ENCODE peak calls at places on chromosomes 13 and 19, in five cellular contexts. One of them, this sample, is unnamed.

GRCh38 chr13:49374585-49375290 is 69.1 kb downstream of the CAB39L start:
- DNase-seq in psoas muscle: no peak
- DNase-seq in stomach: no peak
- DNase-seq in uterus: no peak
- DNase-seq in coronary artery: no peak
- DNase-seq in this sample: no peak

GRCh38 chr13:44915962-44916361 is 73.3 kb downstream of the NUFIP1 start:
- DNase-seq in psoas muscle: no peak
- DNase-seq in stomach: no peak
- DNase-seq in uterus: no peak
- DNase-seq in coronary artery: no peak
- DNase-seq in this sample: no peak

GRCh38 chr13:48263196-48263595 is 30.2 kb downstream of the ITM2B start:
- DNase-seq in psoas muscle: no peak
- DNase-seq in stomach: no peak
- DNase-seq in uterus: no peak
- DNase-seq in coronary artery: no peak
- DNase-seq in this sample: no peak

GRCh38 chr13:52070929-52071523 is 46.5 kb downstream of the UTP14C start:
- DNase-seq in psoas muscle: no peak
- DNase-seq in stomach: no peak
- DNase-seq in uterus: no peak
- DNase-seq in coronary artery: no peak
- DNase-seq in this sample: no peak

GRCh38 chr19:46596008-46596407 is 5.1 kb upstream of the CALM3 start:
- DNase-seq in psoas muscle: no peak
- DNase-seq in stomach: no peak
- DNase-seq in uterus: no peak
- DNase-seq in coronary artery: no peak
- DNase-seq in this sample: no peak

GRCh38 chr19:294341-294818 is 3.2 kb upstream of the PLPP2 start:
- DNase-seq in psoas muscle: peak; percentile 38
- DNase-seq in stomach: peak; percentile 25
- DNase-seq in uterus: no peak
- DNase-seq in coronary artery: no peak
- DNase-seq in this sample: no peak

GRCh38 chr13:50075619-50076097 is 60.4 kb downstream of the KCNRG start:
- DNase-seq in psoas muscle: no peak
- DNase-seq in stomach: no peak
- DNase-seq in uterus: no peak
- DNase-seq in coronary artery: no peak
- DNase-seq in this sample: no peak

GRCh38 chr19:16945364-16945714 is 56.5 kb downstream of the F2RL3 start:
- DNase-seq in psoas muscle: no peak
- DNase-seq in stomach: no peak
- DNase-seq in uterus: no peak
- DNase-seq in coronary artery: no peak
- DNase-seq in this sample: no peak

GRCh38 chr19:45780448-45781281 is 1.6 kb downstream of the DMPK start:
- DNase-seq in psoas muscle: no peak
- DNase-seq in stomach: no peak
- DNase-seq in uterus: peak; percentile 52
- DNase-seq in coronary artery: no peak
- DNase-seq in this sample: no peak

GRCh38 chr13:91247768-91248167 is 99.7 kb upstream of the MIR17HG start:
- DNase-seq in psoas muscle: no peak
- DNase-seq in stomach: no peak
- DNase-seq in uterus: no peak
- DNase-seq in coronary artery: no peak
- DNase-seq in this sample: no peak

GRCh38 chr13:33132644-33133440 is 116.6 kb downstream of the KL start:
- DNase-seq in psoas muscle: no peak
- DNase-seq in stomach: no peak
- DNase-seq in uterus: no peak
- DNase-seq in coronary artery: no peak
- DNase-seq in this sample: no peak

GRCh38 chr13:40130871-40131636 is 475.6 kb downstream of the COG6 start:
- DNase-seq in psoas muscle: no peak
- DNase-seq in stomach: no peak
- DNase-seq in uterus: no peak
- DNase-seq in coronary artery: no peak
- DNase-seq in this sample: no peak

GRCh38 chr19:35378356-35378755 is 7.5 kb downstream of the GPR42 start:
- DNase-seq in psoas muscle: no peak
- DNase-seq in stomach: no peak
- DNase-seq in uterus: no peak
- DNase-seq in coronary artery: no peak
- DNase-seq in this sample: no peak

GRCh38 chr13:98816406-98816805 is 63.9 kb upstream of the SLC15A1 start:
- DNase-seq in psoas muscle: no peak
- DNase-seq in stomach: no peak
- DNase-seq in uterus: no peak
- DNase-seq in coronary artery: no peak
- DNase-seq in this sample: no peak

GRCh38 chr19:4851551-4852290 is 15.7 kb downstream of the PLIN3 start:
- DNase-seq in psoas muscle: peak; percentile 87
- DNase-seq in stomach: peak; percentile 72
- DNase-seq in uterus: peak; percentile 75
- DNase-seq in coronary artery: no peak
- DNase-seq in this sample: peak; percentile 72

GRCh38 chr19:45670670-45671453 is 2.8 kb downstream of the GIPR start:
- DNase-seq in psoas muscle: peak; percentile 80
- DNase-seq in stomach: peak; percentile 94
- DNase-seq in uterus: peak; percentile 33
- DNase-seq in coronary artery: no peak
- DNase-seq in this sample: peak; percentile 83

GRCh38 chr19:1251503-1252220 is 3.3 kb downstream of the MIDN start:
- DNase-seq in psoas muscle: peak; percentile 87
- DNase-seq in stomach: no peak
- DNase-seq in uterus: no peak
- DNase-seq in coronary artery: no peak
- DNase-seq in this sample: peak; percentile 79

GRCh38 chr13:79423801-79424642 is 18.0 kb upstream of the RBM26 start:
- DNase-seq in psoas muscle: no peak
- DNase-seq in stomach: no peak
- DNase-seq in uterus: no peak
- DNase-seq in coronary artery: no peak
- DNase-seq in this sample: no peak

GRCh38 chr19:18460313-18460712 is 22.4 kb upstream of the ISYNA1 start:
- DNase-seq in psoas muscle: peak; percentile 89
- DNase-seq in stomach: peak; percentile 63
- DNase-seq in uterus: peak; percentile 81
- DNase-seq in coronary artery: peak; percentile 91
- DNase-seq in this sample: no peak

GRCh38 chr19:6161271-6161850 is 25.9 kb downstream of the ACSBG2 start:
- DNase-seq in psoas muscle: no peak
- DNase-seq in stomach: no peak
- DNase-seq in uterus: peak; percentile 17
- DNase-seq in coronary artery: peak; percentile 69
- DNase-seq in this sample: no peak

GRCh38 chr19:6728346-6728745 is 7.9 kb upstream of the C3 start:
- DNase-seq in psoas muscle: no peak
- DNase-seq in stomach: no peak
- DNase-seq in uterus: no peak
- DNase-seq in coronary artery: no peak
- DNase-seq in this sample: no peak

GRCh38 chr19:7652061-7652641 is 15.2 kb downstream of the STXBP2 start:
- DNase-seq in psoas muscle: peak; percentile 90
- DNase-seq in stomach: peak; percentile 91
- DNase-seq in uterus: peak; percentile 79
- DNase-seq in coronary artery: peak; percentile 83
- DNase-seq in this sample: peak; percentile 85

GRCh38 chr19:16261584-16262370 is 62.8 kb upstream of the KLF2 start:
- DNase-seq in psoas muscle: no peak
- DNase-seq in stomach: no peak
- DNase-seq in uterus: no peak
- DNase-seq in coronary artery: no peak
- DNase-seq in this sample: no peak

GRCh38 chr19:33639034-33639681 is 17.4 kb downstream of the CHST8 start:
- DNase-seq in psoas muscle: no peak
- DNase-seq in stomach: no peak
- DNase-seq in uterus: no peak
- DNase-seq in coronary artery: peak; percentile 43
- DNase-seq in this sample: no peak

GRCh38 chr19:48490980-48491792 is 20.4 kb downstream of the LMTK3 start:
- DNase-seq in psoas muscle: peak; percentile 43
- DNase-seq in stomach: peak; percentile 56
- DNase-seq in uterus: peak; percentile 54
- DNase-seq in coronary artery: no peak
- DNase-seq in this sample: peak; percentile 50

GRCh38 chr13:29457299-29457698 is 138.2 kb downstream of the SLC7A1 start:
- DNase-seq in psoas muscle: no peak
- DNase-seq in stomach: no peak
- DNase-seq in uterus: no peak
- DNase-seq in coronary artery: no peak
- DNase-seq in this sample: no peak

GRCh38 chr13:32153056-32153455 is 121.5 kb downstream of the FRY start:
- DNase-seq in psoas muscle: no peak
- DNase-seq in stomach: no peak
- DNase-seq in uterus: no peak
- DNase-seq in coronary artery: no peak
- DNase-seq in this sample: no peak

GRCh38 chr19:32921624-32922023 is 50.1 kb downstream of the CEP89 start:
- DNase-seq in psoas muscle: no peak
- DNase-seq in stomach: no peak
- DNase-seq in uterus: no peak
- DNase-seq in coronary artery: no peak
- DNase-seq in this sample: no peak

GRCh38 chr19:7526093-7526929 is 3.9 kb downstream of the MCOLN1 start:
- DNase-seq in psoas muscle: no peak
- DNase-seq in stomach: no peak
- DNase-seq in uterus: no peak
- DNase-seq in coronary artery: peak; percentile 67
- DNase-seq in this sample: no peak

GRCh38 chr19:53908106-53908932 is 759 bp upstream of the CACNG7 start:
- DNase-seq in psoas muscle: peak; percentile 59
- DNase-seq in stomach: peak; percentile 33
- DNase-seq in uterus: peak; percentile 26
- DNase-seq in coronary artery: no peak
- DNase-seq in this sample: no peak

GRCh38 chr19:14528419-14529253 is 758 bp upstream of the TECR start:
- DNase-seq in psoas muscle: no peak
- DNase-seq in stomach: no peak
- DNase-seq in uterus: peak; percentile 38
- DNase-seq in coronary artery: no peak
- DNase-seq in this sample: peak; percentile 34

GRCh38 chr13:23357349-23357748 is 76.2 kb downstream of the SACS start:
- DNase-seq in psoas muscle: no peak
- DNase-seq in stomach: no peak
- DNase-seq in uterus: no peak
- DNase-seq in coronary artery: no peak
- DNase-seq in this sample: no peak

GRCh38 chr19:12769689-12770088 is 5.7 kb downstream of the HOOK2 start:
- DNase-seq in psoas muscle: no peak
- DNase-seq in stomach: peak; percentile 54
- DNase-seq in uterus: no peak
- DNase-seq in coronary artery: no peak
- DNase-seq in this sample: no peak

GRCh38 chr19:33772102-33772857 is 24.4 kb upstream of the KCTD15 start:
- DNase-seq in psoas muscle: no peak
- DNase-seq in stomach: no peak
- DNase-seq in uterus: no peak
- DNase-seq in coronary artery: no peak
- DNase-seq in this sample: no peak

GRCh38 chr19:40689339-40690049 is 957 bp downstream of the NUMBL start:
- DNase-seq in psoas muscle: peak; percentile 66
- DNase-seq in stomach: no peak
- DNase-seq in uterus: no peak
- DNase-seq in coronary artery: no peak
- DNase-seq in this sample: no peak

GRCh38 chr13:19860884-19861655 is 2.4 kb downstream of the ZMYM5 start:
- DNase-seq in psoas muscle: no peak
- DNase-seq in stomach: no peak
- DNase-seq in uterus: no peak
- DNase-seq in coronary artery: no peak
- DNase-seq in this sample: no peak
- H3K4me3 ChIP-seq in psoas muscle: peak overlapping the region; percentile 79
- H3K4me3 ChIP-seq in stomach: peak overlapping the region; percentile 93
- H3K4me3 ChIP-seq in uterus: no peak overlapping the region
- H3K4me3 ChIP-seq in coronary artery: peak overlapping the region; percentile 80
- H3K4me3 ChIP-seq in this sample: peak overlapping the region; percentile 10

GRCh38 chr13:110509478-110509926 is 52.0 kb downstream of the RAB20 start:
- DNase-seq in psoas muscle: no peak
- DNase-seq in stomach: no peak
- DNase-seq in uterus: no peak
- DNase-seq in coronary artery: no peak
- DNase-seq in this sample: no peak
- H3K27ac ChIP-seq in psoas muscle: no peak overlapping the region
- H3K27ac ChIP-seq in stomach: no peak overlapping the region
- H3K27ac ChIP-seq in uterus: no peak overlapping the region
- H3K27ac ChIP-seq in coronary artery: peak overlapping the region; percentile 72
- H3K27ac ChIP-seq in this sample: no peak overlapping the region

GRCh38 chr19:56856822-56857221 is 16.3 kb upstream of the PEG3 start:
- DNase-seq in psoas muscle: no peak
- DNase-seq in stomach: no peak
- DNase-seq in uterus: no peak
- DNase-seq in coronary artery: no peak
- DNase-seq in this sample: no peak
- H3K4me3 ChIP-seq in psoas muscle: no peak overlapping the region
- H3K4me3 ChIP-seq in stomach: no peak overlapping the region
- H3K4me3 ChIP-seq in uterus: no peak overlapping the region
- H3K4me3 ChIP-seq in coronary artery: no peak overlapping the region
- H3K4me3 ChIP-seq in this sample: no peak overlapping the region

GRCh38 chr13:46778095-46778494 is 18.9 kb downstream of the ESD start:
- DNase-seq in psoas muscle: no peak
- DNase-seq in stomach: no peak
- DNase-seq in uterus: no peak
- DNase-seq in coronary artery: no peak
- DNase-seq in this sample: no peak

GRCh38 chr13:46771693-46772092 is 25.3 kb downstream of the ESD start:
- DNase-seq in psoas muscle: no peak
- DNase-seq in stomach: no peak
- DNase-seq in uterus: no peak
- DNase-seq in coronary artery: no peak
- DNase-seq in this sample: no peak

GRCh38 chr13:46778879-46779278 is 18.1 kb downstream of the ESD start:
- DNase-seq in psoas muscle: no peak
- DNase-seq in stomach: no peak
- DNase-seq in uterus: no peak
- DNase-seq in coronary artery: no peak
- DNase-seq in this sample: no peak

GRCh38 chr13:46775385-46776065 is 21.4 kb downstream of the ESD start:
- DNase-seq in psoas muscle: no peak
- DNase-seq in stomach: no peak
- DNase-seq in uterus: no peak
- DNase-seq in coronary artery: no peak
- DNase-seq in this sample: no peak

DNA sequence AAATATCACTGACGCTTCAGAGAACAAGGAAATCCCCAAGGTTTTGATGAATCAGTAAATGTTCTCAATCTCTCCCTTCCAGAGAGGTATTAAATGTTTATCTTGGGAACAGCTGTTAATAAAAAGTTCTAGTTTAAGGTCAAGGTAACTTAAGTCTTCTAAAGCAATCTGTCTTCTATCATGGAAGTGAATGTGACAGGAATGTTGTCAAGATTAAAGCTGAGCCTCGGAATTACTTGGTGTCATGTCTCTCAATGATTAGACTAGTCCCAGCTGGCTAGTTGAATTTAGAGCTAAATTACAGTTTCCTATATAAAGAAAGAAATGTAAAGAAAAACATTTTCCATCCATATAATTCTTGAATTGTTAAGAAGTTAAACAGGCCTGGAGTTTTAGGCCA is 23.4 kb downstream of the ESD start:
- DNase-seq in psoas muscle: no peak
- DNase-seq in stomach: no peak
- DNase-seq in uterus: no peak
- DNase-seq in coronary artery: no peak
- DNase-seq in this sample: no peak
- H3K27ac ChIP-seq in psoas muscle: no peak overlapping the region
- H3K27ac ChIP-seq in stomach: no peak overlapping the region
- H3K27ac ChIP-seq in uterus: no peak overlapping the region
- H3K27ac ChIP-seq in coronary artery: peak overlapping the region; percentile 64
- H3K27ac ChIP-seq in this sample: no peak overlapping the region